ENCODE peak calls at places on chromosome 3, in five cellular contexts. B is NCI-H82, W is activated T-cell treated with anti-CD3 and anti-CD28 coated beads for 1 hour, J is sigmoid colon, L is caudate nucleus. E is an unnamed sample.

GRCh38 chr3:21825684-21826083 is 74.7 kb upstream of the ZNF385D start:
- DNase-seq in B (no peak), W (no peak), J (no peak), L (no peak), E (no peak)

GRCh38 chr3:149180057-149180573 is 41.5 kb downstream of the CP start:
- DNase-seq in B (no peak), W (no peak), J (peak), L (no peak), E (no peak)

GRCh38 chr3:179450321-179450720 is 949 bp downstream of the GNB4 start:
- DNase-seq in B (peak), W (no peak), J (no peak), L (no peak), E (no peak)

GRCh38 chr3:187072102-187072501 is 67.2 kb downstream of the RPL39L start:
- DNase-seq in B (peak), W (no peak), J (no peak), L (no peak), E (no peak)

GRCh38 chr3:14876942-14877341 is 58.2 kb downstream of the FGD5 start:
- DNase-seq in B (no peak), W (no peak), J (peak), L (no peak), E (no peak)

GRCh38 chr3:186516645-186517044 is 27.5 kb downstream of the CRYGS start:
- DNase-seq in B (no peak), W (no peak), J (no peak), L (no peak), E (no peak)

GRCh38 chr3:40939113-40940070 is 259.9 kb upstream of the CTNNB1 start:
- DNase-seq in B (no peak), W (no peak), J (no peak), L (no peak), E (no peak)

GRCh38 chr3:55202320-55202719 is 274.5 kb upstream of the LRTM1 start:
- DNase-seq in B (no peak), W (no peak), J (no peak), L (no peak), E (no peak)

GRCh38 chr3:108352176-108352575 is 55.8 kb downstream of the HHLA2 start:
- DNase-seq in B (peak), W (no peak), J (no peak), L (no peak), E (no peak)

GRCh38 chr3:101615525-101615924 is 41.5 kb downstream of the PCNP start:
- DNase-seq in B (no peak), W (no peak), J (no peak), L (no peak), E (no peak)

GRCh38 chr3:46913644-46914043 is 36.1 kb downstream of the PTH1R start:
- DNase-seq in B (peak), W (no peak), J (peak), L (no peak), E (no peak)

GRCh38 chr3:32436816-32437189 is 45.1 kb downstream of the CMTM7 start:
- DNase-seq in B (no peak), W (no peak), J (no peak), L (no peak), E (no peak)

GRCh38 chr3:197478746-197479668 is 76.8 kb downstream of the BDH1 start:
- DNase-seq in B (peak), W (no peak), J (no peak), L (no peak), E (no peak)

GRCh38 chr3:32154180-32154579 is 47.8 kb downstream of the GPD1L start:
- DNase-seq in B (peak), W (no peak), J (no peak), L (no peak), E (no peak)

GRCh38 chr3:154954750-154955149 is 125.4 kb upstream of the MME start:
- DNase-seq in B (peak), W (no peak), J (no peak), L (no peak), E (no peak)

GRCh38 chr3:23916152-23916885 is 471 bp downstream of the NKIRAS1 start:
- DNase-seq in B (peak), W (no peak), J (no peak), L (no peak), E (no peak)

GRCh38 chr3:123449092-123449985 is 449 bp upstream of the ADCY5 start:
- DNase-seq in B (peak), W (no peak), J (no peak), L (peak), E (no peak)

GRCh38 chr3:55875137-55875536 is 388.0 kb upstream of the WNT5A start:
- DNase-seq in B (no peak), W (no peak), J (no peak), L (no peak), E (no peak)

GRCh38 chr3:74531491-74531890 is 83.0 kb downstream of the CNTN3 start:
- DNase-seq in B (no peak), W (no peak), J (no peak), L (no peak), E (no peak)

GRCh38 chr3:4814302-4814903 is 164.8 kb upstream of the BHLHE40 start:
- DNase-seq in B (no peak), W (no peak), J (no peak), L (peak), E (no peak)

GRCh38 chr3:99875925-99876781 is 58.5 kb downstream of the CMSS1 start:
- DNase-seq in B (peak), W (peak), J (peak), L (peak), E (peak)

GRCh38 chr3:39255503-39256325 is 24.1 kb downstream of the CX3CR1 start:
- DNase-seq in B (no peak), W (no peak), J (no peak), L (peak), E (no peak)

GRCh38 chr3:129605593-129606521 is 619 bp downstream of the PLXND1 start:
- DNase-seq in B (peak), W (no peak), J (no peak), L (peak), E (peak)

GRCh38 chr3:43349759-43350158 is 63.4 kb downstream of the SNRK start:
- DNase-seq in B (no peak), W (no peak), J (no peak), L (no peak), E (no peak)

GRCh38 chr3:38031022-38031994 is 1.9 kb upstream of the PLCD1 start:
- DNase-seq in B (no peak), W (peak), J (peak), L (no peak), E (peak)

GRCh38 chr3:128484404-128485282 is 8.4 kb downstream of the GATA2 start:
- DNase-seq in B (no peak), W (no peak), J (no peak), L (no peak), E (no peak)

GRCh38 chr3:181888234-181888633 is 176.5 kb downstream of the SOX2 start:
- DNase-seq in B (no peak), W (no peak), J (no peak), L (no peak), E (no peak)

GRCh38 chr3:10289785-10290355 is 2.9 kb downstream of the GHRL start:
- DNase-seq in B (peak), W (no peak), J (no peak), L (no peak), E (no peak)

GRCh38 chr3:134197681-134198261 is 52.9 kb downstream of the RYK start:
- DNase-seq in B (peak), W (no peak), J (no peak), L (no peak), E (no peak)

GRCh38 chr3:29203846-29204245 is 77.0 kb upstream of the RBMS3 start:
- DNase-seq in B (no peak), W (no peak), J (no peak), L (no peak), E (no peak)

GRCh38 chr3:15495461-15496340 is 25.8 kb downstream of the COLQ start:
- DNase-seq in B (no peak), W (no peak), J (no peak), L (no peak), E (no peak)

GRCh38 chr3:27670619-27671018 is 51.5 kb downstream of the EOMES start:
- DNase-seq in B (no peak), W (no peak), J (no peak), L (no peak), E (no peak)

GRCh38 chr3:31550452-31551251 is 17.9 kb downstream of the STT3B start:
- DNase-seq in B (peak), W (no peak), J (no peak), L (no peak), E (no peak)

E was measured in effector CD4-positive, alpha-beta T cell.